ENCODE peak calls at places on chromosomes 13 and 19, in five cellular contexts. K, I, L, U and J are unnamed samples.

GRCh38 chr19:53612762-53613526 is 18.9 kb upstream of the DPRX start:
- DNase-seq in K (no peak), I (no peak), L (no peak), U (no peak), J (no peak)

GRCh38 chr19:5621945-5622464 is 571 bp downstream of the SAFB2 start:
- DNase-seq in K (peak), I (no peak), L (no peak), U (no peak), J (peak)

GRCh38 chr13:26867451-26868067 is 107.0 kb upstream of the GPR12 start:
- DNase-seq in K (peak), I (no peak), L (no peak), U (peak), J (peak)

GRCh38 chr19:44848805-44849457 is 2.8 kb downstream of the NECTIN2 start:
- DNase-seq in K (no peak), I (no peak), L (no peak), U (no peak), J (no peak)

GRCh38 chr19:18700501-18701249 is 17.2 kb downstream of the CRTC1 start:
- DNase-seq in K (peak), I (no peak), L (peak), U (peak), J (peak)

GRCh38 chr13:36753176-36753575 is 65.8 kb upstream of the RFXAP start:
- DNase-seq in K (no peak), I (no peak), L (no peak), U (no peak), J (no peak)

GRCh38 chr13:27131202-27131623 is 40.4 kb downstream of the USP12 start:
- DNase-seq in K (peak), I (no peak), L (peak), U (no peak), J (peak)

GRCh38 chr13:23159587-23160240 is 21.1 kb upstream of the SGCG start:
- DNase-seq in K (no peak), I (no peak), L (no peak), U (no peak), J (no peak)

GRCh38 chr19:8401981-8402411 is 11.1 kb upstream of the MARCHF2 start:
- DNase-seq in K (no peak), I (no peak), L (no peak), U (no peak), J (no peak)

GRCh38 chr13:47628666-47629065 is 372.4 kb downstream of the SUCLA2 start:
- DNase-seq in K (no peak), I (peak), L (no peak), U (no peak), J (no peak)

GRCh38 chr19:37007587-37008220 is 70.5 kb upstream of the ZNF420 start:
- DNase-seq in K (peak), I (peak), L (peak), U (peak), J (peak)

GRCh38 chr19:49879243-49879960 is 1.9 kb downstream of the TBC1D17 start:
- DNase-seq in K (no peak), I (no peak), L (no peak), U (no peak), J (peak)
- H3K4me3 ChIP-seq in K (no peak), I (no peak), L (no peak), U (no peak), J (no peak)

GRCh38 chr19:49766007-49766937 is 529 bp upstream of the AP2A1 start:
- DNase-seq in K (peak), I (peak), L (peak), U (peak), J (peak)
- H3K4me3 ChIP-seq in K (peak), I (peak), L (no peak), U (peak), J (peak)

DNA sequence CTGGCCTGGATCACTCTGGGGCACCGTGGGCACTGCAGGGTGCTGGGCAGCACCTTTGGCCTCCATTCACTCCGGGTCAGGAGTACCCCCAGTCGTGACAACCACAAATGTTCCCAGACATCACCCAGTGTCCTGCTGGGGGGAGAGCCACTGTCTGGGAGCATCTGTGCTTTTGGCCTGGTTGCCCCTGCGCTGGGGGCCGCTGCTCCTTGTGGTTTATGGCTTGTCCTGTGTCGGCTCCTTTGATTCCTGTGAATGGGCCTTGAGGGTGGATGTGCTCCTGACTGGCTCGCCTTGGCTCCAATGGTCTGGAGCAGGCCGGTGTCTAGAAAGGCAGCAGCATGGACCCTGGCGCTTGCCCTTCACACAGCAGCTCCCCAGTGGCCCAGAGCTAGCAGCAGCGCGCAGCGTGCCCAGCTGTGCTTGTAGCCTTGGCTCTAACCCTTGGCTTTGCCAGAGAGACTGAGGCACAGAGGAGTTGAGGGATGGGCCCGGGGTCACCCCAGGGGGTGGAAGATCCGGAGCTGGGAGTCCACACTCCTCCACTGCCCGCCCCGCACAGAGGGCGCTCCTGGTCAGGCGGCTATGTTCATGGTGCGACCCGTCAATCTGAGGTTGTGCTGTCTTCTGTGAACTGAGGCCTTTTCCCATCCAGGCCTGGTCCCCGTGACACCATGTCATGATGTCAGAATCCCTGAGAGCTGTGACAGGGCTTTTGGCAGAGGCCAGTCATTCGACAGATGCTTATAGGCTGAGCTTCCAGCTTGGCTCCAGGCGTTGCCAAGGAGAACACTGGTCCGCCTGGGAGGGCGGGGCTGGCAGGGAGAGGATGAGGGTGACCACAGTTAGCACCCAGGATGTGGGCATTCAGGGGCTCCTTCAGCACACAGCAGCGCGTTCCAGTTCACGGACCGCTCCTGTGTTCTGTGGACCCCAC is 4.1 kb downstream of the DAZAP1 start:
- DNase-seq in K (no peak), I (no peak), L (peak), U (peak), J (no peak)
- H3K4me3 ChIP-seq in K (peak), I (no peak), L (no peak), U (no peak), J (no peak)

GRCh38 chr19:12722566-12723382 is 958 bp downstream of the TNPO2 start:
- DNase-seq in K (peak), I (peak), L (peak), U (peak), J (peak)

GRCh38 chr19:12721656-12722565 is 1.8 kb downstream of the TNPO2 start:
- DNase-seq in K (peak), I (no peak), L (peak), U (peak), J (peak)

GRCh38 chr19:12720851-12721655 is 2.7 kb downstream of the TNPO2 start:
- DNase-seq in K (peak), I (no peak), L (no peak), U (peak), J (peak)

GRCh38 chr19:12723383-12723642 is 419 bp downstream of the TNPO2 start:
- DNase-seq in K (peak), I (no peak), L (no peak), U (peak), J (no peak)

DNA sequence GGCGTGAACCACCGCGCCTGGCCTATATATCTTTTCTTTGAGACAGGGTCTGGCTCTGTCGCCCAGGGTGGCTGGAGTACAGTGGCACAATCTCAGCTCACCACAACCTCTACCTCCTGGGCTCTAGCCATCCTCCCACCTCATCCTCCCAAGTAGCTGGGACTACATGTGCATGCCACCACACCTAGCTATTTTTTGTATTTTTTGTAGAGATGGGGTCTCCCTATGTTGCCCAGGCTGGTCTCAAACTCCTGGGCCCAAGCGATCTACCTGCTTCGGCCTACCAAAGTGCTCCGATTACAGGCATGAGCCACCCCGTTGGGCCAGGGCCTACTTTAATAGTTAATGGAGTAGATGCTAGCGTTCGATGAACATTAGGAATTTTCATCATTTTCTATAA is 3.4 kb downstream of the TNPO2 start:
- DNase-seq in K (no peak), I (no peak), L (no peak), U (no peak), J (no peak)
- H3K4me3 ChIP-seq in K (peak), I (peak), L (no peak), U (peak), J (no peak)

GRCh38 chr13:51763486-51763885 is 40.5 kb downstream of the DHRS12 start:
- DNase-seq in K (no peak), I (no peak), L (no peak), U (no peak), J (no peak)

GRCh38 chr13:51758691-51759090 is 45.3 kb downstream of the DHRS12 start:
- DNase-seq in K (no peak), I (no peak), L (no peak), U (no peak), J (no peak)

GRCh38 chr13:51761638-51762350 is 42.2 kb downstream of the DHRS12 start:
- DNase-seq in K (no peak), I (no peak), L (no peak), U (no peak), J (no peak)

GRCh38 chr13:51759240-51759639 is 44.7 kb downstream of the DHRS12 start:
- DNase-seq in K (peak), I (no peak), L (no peak), U (peak), J (no peak)

DNA sequence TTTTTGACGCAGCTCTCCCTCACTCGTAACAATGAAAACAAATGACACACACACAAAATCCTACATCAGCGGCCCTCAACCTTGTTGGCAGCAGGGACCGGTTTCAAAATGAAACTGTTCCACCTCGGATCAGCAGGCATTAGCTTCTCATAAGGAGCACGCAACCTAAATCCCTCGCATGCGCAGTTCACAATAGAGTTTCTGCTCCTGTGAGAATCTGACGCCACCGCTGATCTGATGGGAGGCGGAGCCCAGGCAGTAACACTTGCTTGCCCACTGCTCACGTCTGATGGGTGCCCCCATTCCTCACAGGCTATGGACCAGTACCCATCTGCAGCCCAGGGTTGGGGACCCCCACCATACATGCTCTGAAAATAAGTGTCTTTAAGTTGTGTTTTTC is 43.4 kb downstream of the DHRS12 start:
- DNase-seq in K (no peak), I (no peak), L (no peak), U (no peak), J (no peak)
- H3K4me3 ChIP-seq in K (no peak), I (no peak), L (no peak), U (no peak), J (no peak)

GRCh38 chr19:33698576-33699435 is 77.1 kb downstream of the CHST8 start:
- DNase-seq in K (no peak), I (no peak), L (no peak), U (no peak), J (no peak)

GRCh38 chr19:33700408-33700757 is 78.6 kb downstream of the CHST8 start:
- DNase-seq in K (no peak), I (no peak), L (no peak), U (no peak), J (no peak)

GRCh38 chr19:33702606-33703437 is 81.1 kb downstream of the CHST8 start:
- DNase-seq in K (no peak), I (no peak), L (no peak), U (no peak), J (no peak)

GRCh38 chr19:33697766-33698165 is 76.0 kb downstream of the CHST8 start:
- DNase-seq in K (no peak), I (no peak), L (no peak), U (no peak), J (no peak)

DNA sequence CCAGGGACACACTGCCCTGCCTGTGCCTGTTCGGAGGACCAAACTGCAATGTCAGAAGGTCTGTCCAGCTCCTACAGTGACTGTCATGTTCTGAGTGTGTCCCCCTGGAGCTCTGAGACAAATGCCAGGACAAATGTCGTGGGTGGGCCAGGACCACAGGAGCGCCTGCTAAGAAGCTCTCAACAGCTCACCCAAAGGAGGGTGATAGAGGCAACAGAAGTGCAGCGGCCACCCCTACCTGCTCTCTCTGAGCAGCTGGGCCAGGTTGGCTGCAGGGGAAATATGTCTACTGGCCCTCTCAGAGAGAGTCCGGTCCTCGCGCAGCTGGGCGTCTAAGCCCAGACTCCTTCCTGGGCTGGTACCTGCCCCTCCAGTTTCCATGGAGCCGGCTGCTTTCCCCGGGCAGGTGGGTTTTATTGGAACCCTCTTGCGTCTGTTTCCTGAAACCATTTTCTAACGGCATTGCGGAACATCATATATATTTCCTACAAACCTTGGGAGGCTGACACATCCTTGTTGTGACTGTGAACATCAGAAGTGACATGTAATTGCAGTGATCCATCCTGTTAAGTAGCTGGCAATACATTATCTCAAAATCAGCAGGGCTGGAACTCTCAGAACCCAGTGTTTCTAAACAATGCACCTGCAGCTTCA is 78.1 kb downstream of the CHST8 start:
- DNase-seq in K (no peak), I (no peak), L (no peak), U (no peak), J (no peak)
- H3K4me3 ChIP-seq in K (no peak), I (no peak), L (no peak), U (no peak), J (no peak)